ENCODE peak calls at places on chromosomes 7 and 10, in ten cellular contexts. G is T follicular helper cell; D is NCI-H1105 treated with DMSO at 0.1 percent for 48 hours; E is T-helper 9 cell; Y is activated CD4-positive, alpha-beta T cell treated with anti-CD3 and anti-CD28 coated beads for 24 hours; F is MCF 10A; K is activated T-cell treated with anti-CD3 and anti-CD28 coated beads, Interleukin-2, amount 50 U/mL, for 24 hours; I is HS-5; H is colonic mucosa; N is anterior cingulate cortex. L is an unnamed sample.

GRCh38 chr7:136657332-136657942 is 211.0 kb upstream of the CHRM2 start:
- DNase-seq in E (no peak), G (no peak), Y (no peak), H (no peak), D (no peak), F (no peak), N (no peak), I (no peak), K (no peak), L (no peak)

GRCh38 chr10:76197293-76197692 is 765.9 kb downstream of the LRMDA start:
- DNase-seq in G (no peak), F (no peak), E (no peak), H (no peak), Y (no peak), I (no peak), N (no peak), K (no peak), D (no peak), L (no peak)

GRCh38 chr7:1676550-1677071 is 6.5 kb downstream of the ELFN1 start:
- DNase-seq in D (no peak), G (no peak), Y (no peak), I (no peak), H (no peak), E (no peak), F (no peak), N (no peak), K (peak; percentile 13), L (no peak)

GRCh38 chr7:113636727-113637421 is 281.9 kb downstream of the PPP1R3A start:
- DNase-seq in K (no peak), E (no peak), H (no peak), N (no peak), I (no peak), G (no peak), Y (no peak), F (peak; percentile 59), D (no peak), L (no peak)

GRCh38 chr10:12958546-12959110 is 42.9 kb downstream of the CCDC3 start:
- DNase-seq in Y (no peak), K (no peak), I (no peak), E (no peak), N (no peak), D (no peak), F (no peak), G (no peak), H (no peak), L (no peak)

GRCh38 chr7:154855366-154855765 is 147.6 kb downstream of the PAXIP1 start:
- DNase-seq in Y (no peak), D (no peak), I (no peak), E (no peak), F (no peak), N (no peak), G (no peak), K (no peak), H (no peak), L (no peak)

GRCh38 chr7:28187012-28187411 is 6.4 kb upstream of the JAZF1 start:
- DNase-seq in I (no peak), Y (no peak), E (no peak), H (no peak), G (no peak), D (no peak), N (no peak), F (no peak), K (no peak), L (no peak)

GRCh38 chr10:59823751-59824150 is 70.5 kb upstream of the MRLN start:
- DNase-seq in E (no peak), D (no peak), K (no peak), Y (no peak), F (no peak), G (no peak), H (no peak), N (no peak), I (no peak), L (no peak)

GRCh38 chr10:29254123-29255046 is 34.5 kb upstream of the LYZL1 start:
- DNase-seq in E (no peak), H (no peak), F (no peak), G (no peak), D (no peak), Y (no peak), K (no peak), I (no peak), N (no peak), L (no peak)

GRCh38 chr7:82740246-82740848 is 296.8 kb upstream of the CACNA2D1 start:
- DNase-seq in I (no peak), K (no peak), G (no peak), E (no peak), D (peak; percentile 76), H (peak; percentile 31), Y (no peak), N (no peak), F (peak; percentile 67), L (peak; percentile 41)

GRCh38 chr10:67818323-67818722 is 19.7 kb downstream of the DNAJC12 start:
- DNase-seq in G (no peak), I (no peak), K (no peak), D (no peak), E (no peak), Y (no peak), H (no peak), F (peak; percentile 56), N (no peak), L (no peak)

GRCh38 chr7:135942614-135943013 is 34.5 kb downstream of the MTPN start:
- DNase-seq in Y (no peak), H (no peak), K (no peak), E (no peak), N (no peak), I (no peak), D (no peak), F (no peak), G (no peak), L (no peak)

L was measured in fibroblast of the conjunctiva.